ENCODE peak calls at places on chromosome 1, in eight cellular contexts. U is uterus, R is GM06990, P is fibroblast of the aortic adventitia, N is heart left ventricle, A is choroid plexus epithelial cell, S is IMR-90, F is sigmoid colon. E is an unnamed sample.

GRCh38 chr1:37394574-37395464 is 79.6 kb upstream of the ZC3H12A start:
- DNase-seq in S (no peak), U (no peak), P (no peak), A (no peak), R (no peak), N (no peak), F (no peak), E (no peak)

GRCh38 chr1:82227696-82228095 is 427.0 kb downstream of the ADGRL2 start:
- DNase-seq in S (no peak), N (no peak), P (peak), U (no peak), R (no peak), F (no peak), A (peak), E (no peak)

GRCh38 chr1:165954940-165955339 is 127.5 kb downstream of the UCK2 start:
- DNase-seq in F (no peak), N (peak), U (no peak), A (peak), P (peak), R (no peak), S (peak), E (peak)

GRCh38 chr1:162631546-162632233 is 574 bp upstream of the DDR2 start:
- DNase-seq in F (peak), R (no peak), S (peak), N (peak), U (peak), P (peak), A (peak), E (no peak)

GRCh38 chr1:15618685-15619525 is 1.6 kb downstream of the DDI2 start:
- DNase-seq in S (peak), F (no peak), R (no peak), U (no peak), N (no peak), A (peak), P (peak), E (peak)

GRCh38 chr1:52234014-52234413 is 92.1 kb downstream of the ZFYVE9 start:
- DNase-seq in R (no peak), P (no peak), F (no peak), U (no peak), S (no peak), A (no peak), N (no peak), E (no peak)

GRCh38 chr1:180173451-180173850 is 18.8 kb downstream of the QSOX1 start:
- DNase-seq in S (no peak), N (no peak), U (no peak), A (no peak), R (no peak), F (no peak), P (no peak), E (no peak)

GRCh38 chr1:14778882-14779594 is 180.6 kb downstream of the KAZN start:
- DNase-seq in U (no peak), N (no peak), R (no peak), A (peak), F (no peak), P (peak), S (peak), E (peak)

GRCh38 chr1:165364432-165365133 is 8.1 kb upstream of the LMX1A start:
- DNase-seq in N (peak), U (no peak), F (peak), P (peak), A (no peak), S (no peak), R (no peak), E (no peak)

GRCh38 chr1:244599937-244600350 is 53.0 kb upstream of the DESI2 start:
- DNase-seq in P (peak), S (peak), A (peak), U (peak), N (no peak), R (peak), F (no peak), E (peak)

GRCh38 chr1:24704411-24705259 is 40.6 kb upstream of the CLIC4 start:
- DNase-seq in P (peak), U (peak), R (no peak), F (no peak), N (peak), A (peak), S (peak), E (no peak)

GRCh38 chr1:206578959-206579358 is 33.3 kb downstream of the EIF2D start:
- DNase-seq in U (no peak), S (no peak), R (no peak), P (no peak), F (no peak), N (no peak), A (no peak), E (no peak)

GRCh38 chr1:115666702-115667101 is 24.9 kb downstream of the VANGL1 start:
- DNase-seq in N (peak), A (no peak), S (no peak), R (no peak), U (no peak), P (no peak), F (peak), E (no peak)

GRCh38 chr1:176541663-176542062 is 78.7 kb downstream of the PAPPA2 start:
- DNase-seq in U (no peak), A (no peak), S (no peak), P (peak), F (no peak), R (no peak), N (no peak), E (no peak)

GRCh38 chr1:114082047-114082630 is 71.5 kb downstream of the SYT6 start:
- DNase-seq in R (no peak), U (no peak), N (no peak), A (no peak), F (no peak), S (no peak), P (no peak), E (no peak)

GRCh38 chr1:39407889-39408640 is 83.4 kb upstream of the BMP8A start:
- DNase-seq in A (no peak), S (no peak), U (peak), F (no peak), P (no peak), R (no peak), N (no peak), E (no peak)

GRCh38 chr1:26907071-26907922 is 6.5 kb downstream of the NR0B2 start:
- DNase-seq in S (peak), U (no peak), F (no peak), P (peak), N (no peak), A (peak), R (no peak), E (no peak)

GRCh38 chr1:56146449-56146848 is 432.9 kb downstream of the PLPP3 start:
- DNase-seq in F (peak), R (no peak), S (peak), N (no peak), P (peak), A (peak), U (peak), E (no peak)

GRCh38 chr1:116854294-116854693 is 55.4 kb upstream of the PTGFRN start:
- DNase-seq in P (no peak), R (no peak), A (peak), U (no peak), N (no peak), S (no peak), F (no peak), E (no peak)

GRCh38 chr1:116483481-116484309 is 87.1 kb downstream of the CD58 start:
- DNase-seq in R (no peak), P (peak), S (peak), N (peak), U (no peak), F (no peak), A (peak), E (no peak)

GRCh38 chr1:224203243-224204016 is 20.4 kb downstream of the DEGS1 start:
- DNase-seq in F (peak), R (no peak), N (peak), S (peak), P (peak), A (peak), U (no peak), E (peak)

GRCh38 chr1:214823311-214824117 is 220.5 kb downstream of the CENPF start:
- DNase-seq in P (no peak), S (no peak), U (no peak), F (no peak), N (no peak), R (no peak), A (no peak), E (peak)

GRCh38 chr1:53398091-53398490 is 61.1 kb upstream of the DMRTB1 start:
- DNase-seq in A (no peak), S (peak), U (no peak), R (no peak), N (no peak), F (peak), P (no peak), E (no peak)

GRCh38 chr1:194445244-194445643 is 1258.8 kb upstream of the B3GALT2 start:
- DNase-seq in S (no peak), U (no peak), P (no peak), R (no peak), F (no peak), A (no peak), N (no peak), E (no peak)

GRCh38 chr1:202034149-202034682 is 23.8 kb downstream of the ELF3 start:
- DNase-seq in A (no peak), S (no peak), P (no peak), R (no peak), N (no peak), U (no peak), F (no peak), E (no peak)
- H3K4me3 ChIP-seq in A (no peak), S (no peak), P (no peak), R (no peak), N (no peak), U (no peak), F (no peak), E (no peak)

GRCh38 chr1:156619582-156619955 is 354 bp downstream of the HAPLN2 start:
- DNase-seq in S (no peak), F (no peak), P (no peak), U (no peak), R (no peak), N (no peak), A (no peak), E (no peak)
- TF ChIP-seq CTCF in S (no peak), F (no peak), P (no peak), U (no peak), R (no peak), N (no peak), A (no peak), E (no peak)

DNA sequence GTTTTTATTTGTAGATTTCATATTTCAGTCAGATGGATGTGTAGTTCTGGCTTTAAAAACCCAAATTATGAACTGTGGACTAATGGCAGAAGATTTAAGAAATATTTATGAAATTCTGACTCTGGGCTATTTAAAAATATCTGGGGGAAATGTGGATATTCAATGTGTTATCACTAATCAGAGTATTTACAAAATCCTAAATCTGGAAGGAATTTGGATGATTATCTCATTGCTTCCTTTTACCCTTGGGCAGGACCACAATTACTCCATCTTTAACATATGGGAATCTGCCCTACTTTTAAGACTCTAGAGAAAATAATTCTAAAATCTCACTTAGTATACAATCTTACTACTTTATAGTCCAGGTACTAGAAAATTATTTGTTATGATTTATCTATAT is 203.2 kb downstream of the PDE4B start:
- DNase-seq in P (no peak), F (no peak), N (no peak), S (no peak), R (no peak), A (no peak), U (no peak), E (no peak)
- H3K4me3 ChIP-seq in P (no peak), F (no peak), N (no peak), S (no peak), R (no peak), A (no peak), U (no peak), E (no peak)

GRCh38 chr1:42759114-42759513 is 7.7 kb downstream of the P3H1 start:
- DNase-seq in A (no peak), N (no peak), P (no peak), U (no peak), F (no peak), R (no peak), S (no peak), E (no peak)
- TF ChIP-seq CTCF in A (peak), N (no peak), P (no peak), U (no peak), F (no peak), R (peak), S (no peak), E (no peak)

E was measured in GM12865.